ENCODE peak calls at places on chromosomes 12 and 14, in six cellular contexts. One of them, this sample, is unnamed.

GRCh38 chr14:30551460-30551859 is 7.5 kb upstream of the G2E3 start:
- DNase-seq in H1: no peak
- DNase-seq in GM12878: no peak
- DNase-seq in K562: no peak
- DNase-seq in GM12892: no peak
- DNase-seq in HepG2: peak; percentile 31
- DNase-seq in this sample: no peak

GRCh38 chr12:128449146-128449894 is 182.3 kb downstream of the TMEM132C start:
- DNase-seq in H1: no peak
- DNase-seq in K562: no peak
- DNase-seq in HepG2: no peak
- DNase-seq in GM12878: no peak
- DNase-seq in GM12892: no peak
- DNase-seq in this sample: no peak

GRCh38 chr12:116484807-116485206 is 74.4 kb upstream of the MAP1LC3B2 start:
- DNase-seq in H1: no peak
- DNase-seq in K562: no peak
- DNase-seq in HepG2: no peak
- DNase-seq in GM12892: no peak
- DNase-seq in GM12878: no peak
- DNase-seq in this sample: no peak

GRCh38 chr12:30323008-30323407 is 372.7 kb downstream of the IPO8 start:
- DNase-seq in GM12892: no peak
- DNase-seq in H1: no peak
- DNase-seq in HepG2: no peak
- DNase-seq in GM12878: no peak
- DNase-seq in K562: no peak
- DNase-seq in this sample: no peak

GRCh38 chr14:99780690-99781089 is 12.5 kb upstream of the EML1 start:
- DNase-seq in K562: no peak
- DNase-seq in H1: no peak
- DNase-seq in GM12892: no peak
- DNase-seq in HepG2: peak; percentile 48
- DNase-seq in GM12878: no peak
- DNase-seq in this sample: no peak

GRCh38 chr12:124646385-124647230 is 79.2 kb upstream of the NCOR2 start:
- DNase-seq in H1: peak; percentile 56
- DNase-seq in GM12878: peak; percentile 5
- DNase-seq in HepG2: no peak
- DNase-seq in GM12892: no peak
- DNase-seq in K562: no peak
- DNase-seq in this sample: peak; percentile 44

GRCh38 chr14:75806247-75806876 is 145.3 kb downstream of the TTLL5 start:
- DNase-seq in GM12878: no peak
- DNase-seq in HepG2: no peak
- DNase-seq in K562: no peak
- DNase-seq in H1: no peak
- DNase-seq in GM12892: no peak
- DNase-seq in this sample: no peak

GRCh38 chr12:126481688-126482087 is 1416.5 kb downstream of the AACS start:
- DNase-seq in GM12878: no peak
- DNase-seq in HepG2: no peak
- DNase-seq in H1: no peak
- DNase-seq in K562: no peak
- DNase-seq in GM12892: no peak
- DNase-seq in this sample: no peak

GRCh38 chr12:53170876-53171724 is 9.4 kb upstream of the ZNF740 start:
- DNase-seq in H1: no peak
- DNase-seq in K562: no peak
- DNase-seq in HepG2: no peak
- DNase-seq in GM12878: no peak
- DNase-seq in GM12892: no peak
- DNase-seq in this sample: no peak

GRCh38 chr14:105313381-105314286 is 914 bp upstream of the PACS2 start:
- DNase-seq in K562: no peak
- DNase-seq in H1: peak; percentile 78
- DNase-seq in GM12892: no peak
- DNase-seq in HepG2: no peak
- DNase-seq in GM12878: no peak
- DNase-seq in this sample: peak; percentile 52

GRCh38 chr14:53621433-53621832 is 335.2 kb downstream of the BMP4 start:
- DNase-seq in GM12892: no peak
- DNase-seq in HepG2: no peak
- DNase-seq in H1: no peak
- DNase-seq in K562: no peak
- DNase-seq in GM12878: no peak
- DNase-seq in this sample: no peak

GRCh38 chr12:131947482-131948027 is 2.2 kb upstream of the EP400 start:
- DNase-seq in K562: no peak
- DNase-seq in GM12878: no peak
- DNase-seq in H1: no peak
- DNase-seq in GM12892: no peak
- DNase-seq in HepG2: no peak
- DNase-seq in this sample: no peak

GRCh38 chr12:63400746-63401145 is 249.7 kb upstream of the AVPR1A start:
- DNase-seq in GM12878: no peak
- DNase-seq in HepG2: peak; percentile 45
- DNase-seq in GM12892: no peak
- DNase-seq in K562: no peak
- DNase-seq in H1: no peak
- DNase-seq in this sample: no peak

GRCh38 chr14:104968153-104968527 is 10.0 kb downstream of the AHNAK2 start:
- DNase-seq in K562: peak; percentile 48
- DNase-seq in H1: peak; percentile 79
- DNase-seq in GM12878: no peak
- DNase-seq in HepG2: no peak
- DNase-seq in GM12892: no peak
- DNase-seq in this sample: no peak

GRCh38 chr12:98595152-98595988 is 1.9 kb downstream of the SLC25A3 start:
- DNase-seq in K562: no peak
- DNase-seq in GM12892: no peak
- DNase-seq in H1: peak; percentile 14
- DNase-seq in HepG2: peak; percentile 29
- DNase-seq in GM12878: no peak
- DNase-seq in this sample: no peak

GRCh38 chr12:52444647-52445595 is 7.0 kb downstream of the KRT6B start:
- DNase-seq in K562: no peak
- DNase-seq in HepG2: no peak
- DNase-seq in GM12878: no peak
- DNase-seq in GM12892: no peak
- DNase-seq in H1: no peak
- DNase-seq in this sample: no peak

GRCh38 chr12:110536834-110537604 is 34.9 kb downstream of the RAD9B start:
- DNase-seq in GM12878: no peak
- DNase-seq in GM12892: no peak
- DNase-seq in H1: no peak
- DNase-seq in K562: no peak
- DNase-seq in HepG2: no peak
- DNase-seq in this sample: no peak

GRCh38 chr12:54958048-54958658 is 26.4 kb downstream of the TESPA1 start:
- DNase-seq in K562: peak; percentile 29
- DNase-seq in GM12892: no peak
- DNase-seq in H1: no peak
- DNase-seq in HepG2: peak; percentile 39
- DNase-seq in GM12878: peak; percentile 44
- DNase-seq in this sample: no peak

GRCh38 chr14:104650057-104650980 is 39.1 kb upstream of the INF2 start:
- DNase-seq in HepG2: peak; percentile 37
- DNase-seq in H1: peak; percentile 99
- DNase-seq in GM12892: peak; percentile 92
- DNase-seq in GM12878: no peak
- DNase-seq in K562: peak; percentile 85
- DNase-seq in this sample: peak; percentile 93

GRCh38 chr12:62263956-62264355 is 3.8 kb downstream of the USP15 start:
- DNase-seq in GM12878: no peak
- DNase-seq in K562: no peak
- DNase-seq in GM12892: no peak
- DNase-seq in H1: no peak
- DNase-seq in HepG2: no peak
- DNase-seq in this sample: no peak

GRCh38 chr14:73755434-73756014 is 41.3 kb upstream of the PNMA1 start:
- DNase-seq in K562: peak; percentile 39
- DNase-seq in GM12892: no peak
- DNase-seq in H1: no peak
- DNase-seq in HepG2: no peak
- DNase-seq in GM12878: no peak
- DNase-seq in this sample: no peak

GRCh38 chr12:2244013-2244861 is 191.4 kb downstream of the CACNA1C start:
- DNase-seq in H1: no peak
- DNase-seq in HepG2: peak; percentile 50
- DNase-seq in GM12892: no peak
- DNase-seq in K562: no peak
- DNase-seq in GM12878: no peak
- DNase-seq in this sample: no peak

GRCh38 chr14:52551696-52552062 is 626 bp downstream of the TXNDC16 start:
- DNase-seq in GM12892: no peak
- DNase-seq in HepG2: peak; percentile 32
- DNase-seq in K562: no peak
- DNase-seq in H1: no peak
- DNase-seq in GM12878: no peak
- DNase-seq in this sample: no peak

GRCh38 chr12:132539016-132539773 is 49.2 kb downstream of the FBRSL1 start:
- DNase-seq in GM12892: no peak
- DNase-seq in H1: no peak
- DNase-seq in HepG2: no peak
- DNase-seq in GM12878: no peak
- DNase-seq in K562: no peak
- DNase-seq in this sample: no peak

GRCh38 chr12:50547742-50548141 is 43.0 kb downstream of the DIP2B start:
- DNase-seq in K562: no peak
- DNase-seq in HepG2: no peak
- DNase-seq in GM12892: no peak
- DNase-seq in GM12878: no peak
- DNase-seq in H1: no peak
- DNase-seq in this sample: no peak

GRCh38 chr12:132597333-132598283 is 12.8 kb downstream of the LRCOL1 start:
- DNase-seq in HepG2: no peak
- DNase-seq in H1: peak; percentile 62
- DNase-seq in GM12892: no peak
- DNase-seq in K562: no peak
- DNase-seq in GM12878: no peak
- DNase-seq in this sample: no peak

GRCh38 chr14:50871914-50872732 is at the start of gene ABHD12B:
- DNase-seq in K562: no peak
- DNase-seq in H1: peak; percentile 60
- DNase-seq in HepG2: no peak
- DNase-seq in GM12878: no peak
- DNase-seq in GM12892: no peak
- DNase-seq in this sample: no peak

GRCh38 chr14:88563845-88564244 is 1.0 kb downstream of the ZC3H14 start:
- DNase-seq in K562: no peak
- DNase-seq in GM12892: no peak
- DNase-seq in GM12878: no peak
- DNase-seq in HepG2: no peak
- DNase-seq in H1: no peak
- DNase-seq in this sample: no peak
- TF ChIP-seq TAF1 in K562: no peak
- TF ChIP-seq TAF1 in GM12892: no peak
- TF ChIP-seq TAF1 in GM12878: no peak
- TF ChIP-seq TAF1 in HepG2: no peak
- TF ChIP-seq TAF1 in H1: no peak
- TF ChIP-seq TAF1 in this sample: no peak

DNA sequence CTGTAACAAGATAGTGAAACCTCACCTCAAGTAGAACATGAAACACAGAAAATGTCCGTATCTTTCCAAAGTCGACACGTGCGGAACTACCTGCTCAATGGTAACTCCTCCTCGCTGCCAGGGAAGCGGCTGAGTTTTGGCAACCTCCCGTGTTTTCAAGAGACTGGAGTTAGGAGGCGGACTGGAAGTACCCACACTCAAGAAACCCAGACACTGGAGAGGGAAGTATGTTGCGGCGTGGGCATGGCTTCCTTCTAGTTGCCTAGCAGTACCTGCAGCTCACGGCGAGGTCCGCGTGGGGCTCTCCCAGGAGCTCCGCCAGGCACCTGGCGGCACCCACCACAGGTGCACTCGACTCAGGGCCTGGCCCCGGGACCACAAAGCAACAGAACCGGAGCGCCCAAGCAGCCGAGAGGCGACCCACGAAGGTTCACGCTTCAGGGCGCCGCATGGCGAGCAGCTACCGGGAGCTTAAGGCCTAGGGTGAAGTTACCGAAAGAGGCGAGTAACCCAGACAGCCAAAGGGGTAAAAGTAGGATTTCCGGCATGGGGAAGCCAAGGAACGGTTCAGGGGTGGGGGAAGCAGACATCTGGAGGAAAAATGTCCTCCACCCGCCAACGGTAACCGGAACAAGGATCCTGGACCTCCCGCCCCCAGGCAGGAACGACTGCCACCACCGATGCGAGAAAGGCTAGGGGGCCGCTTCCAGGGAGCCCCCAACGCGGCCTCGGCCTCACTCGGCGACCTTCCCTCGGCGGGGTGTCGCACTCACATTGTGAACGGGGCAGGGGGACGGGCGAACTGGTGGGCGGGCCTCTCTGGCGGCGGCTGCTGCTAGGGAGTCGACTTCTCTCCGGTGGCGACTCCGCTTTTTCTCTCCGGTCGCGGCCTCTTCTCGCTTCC is 607 bp downstream of the PTGES3 start:
- DNase-seq in K562: peak; percentile 65
- DNase-seq in GM12892: peak; percentile 23
- DNase-seq in GM12878: no peak
- DNase-seq in HepG2: no peak
- DNase-seq in H1: no peak
- DNase-seq in this sample: no peak
- TF ChIP-seq POLR2A in K562: no peak
- TF ChIP-seq POLR2A in GM12892: peak; percentile 67
- TF ChIP-seq POLR2A in GM12878: peak; percentile 68
- TF ChIP-seq POLR2A in HepG2: no peak
- TF ChIP-seq POLR2A in H1: no peak
- TF ChIP-seq POLR2A in this sample: peak; percentile 72

GRCh38 chr12:32176606-32177005 is 70.0 kb downstream of the BICD1 start:
- DNase-seq in K562: no peak
- DNase-seq in GM12892: no peak
- DNase-seq in HepG2: no peak
- DNase-seq in H1: no peak
- DNase-seq in GM12878: no peak
- DNase-seq in this sample: no peak
- TF ChIP-seq POLR2AphosphoS5 in K562: no peak
- TF ChIP-seq POLR2AphosphoS5 in GM12892: no peak
- TF ChIP-seq POLR2AphosphoS5 in HepG2: no peak
- TF ChIP-seq POLR2AphosphoS5 in H1: no peak
- TF ChIP-seq POLR2AphosphoS5 in GM12878: no peak
- TF ChIP-seq POLR2AphosphoS5 in this sample: no peak

DNA sequence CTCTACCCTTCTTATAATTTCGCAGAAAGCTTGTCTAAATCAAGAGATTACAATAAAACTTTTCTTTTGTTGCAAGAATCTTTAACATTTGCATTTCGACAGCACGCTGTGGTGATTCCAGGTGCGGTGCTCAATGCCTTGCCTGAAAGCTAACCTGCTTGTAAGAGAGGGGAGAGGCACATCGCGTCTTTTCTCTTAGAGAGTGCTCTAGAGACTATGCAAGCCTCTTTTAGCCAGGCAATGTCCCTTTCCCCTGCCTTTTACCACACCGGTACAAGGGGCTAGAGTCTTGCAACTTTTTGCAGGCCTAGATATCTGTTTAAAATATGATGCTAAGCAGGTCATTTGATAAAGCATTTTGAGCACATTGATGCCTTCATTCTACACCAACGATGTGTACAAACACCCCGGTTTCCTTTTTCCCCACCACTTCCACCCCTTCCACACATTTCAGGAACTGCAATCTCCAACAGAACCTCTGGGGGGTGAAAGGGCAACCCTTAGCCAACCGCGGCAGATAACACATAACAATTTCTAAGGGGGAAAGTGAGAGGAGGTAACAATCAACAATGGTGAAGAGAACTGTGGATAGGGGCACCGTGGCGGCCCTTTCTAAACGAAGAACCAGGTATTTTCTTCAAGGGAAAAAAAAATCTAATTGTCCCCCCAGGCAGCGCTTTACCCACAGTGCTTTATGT is 1.3 kb downstream of the KITLG start:
- DNase-seq in H1: peak; percentile 57
- DNase-seq in GM12878: no peak
- DNase-seq in HepG2: peak; percentile 37
- DNase-seq in K562: no peak
- DNase-seq in GM12892: no peak
- DNase-seq in this sample: no peak
- TF ChIP-seq TAF1 in H1: no peak
- TF ChIP-seq TAF1 in GM12878: no peak
- TF ChIP-seq TAF1 in HepG2: no peak
- TF ChIP-seq TAF1 in K562: no peak
- TF ChIP-seq TAF1 in GM12892: no peak
- TF ChIP-seq TAF1 in this sample: no peak